ENCODE peak calls at places on chromosomes 16 and 17, in nine cellular contexts. J is Ammon's horn; T is stimulated activated naive CD8-positive, alpha-beta T cell treated with anti-CD3 and anti-CD28 coated beads, Interleukin-15, Interleukin-2, amounts not matched to agents 100 U/mL and 50 U/mL, for 24 hours; D is cardiac muscle cell; O is DMS 273 treated with DMSO at 0.1 percent for 48 hours; M is lower leg skin; P is naive thymus-derived CD4-positive, alpha-beta T cell; S is NCI-H2081; C is A549. U is an unnamed sample.

GRCh38 chr16:2795714-2796143 is 2.5 kb upstream of the PRSS41 start:
- DNase-seq in J (no peak), T (no peak), D (no peak), O (no peak), M (no peak), P (no peak), S (no peak), C (no peak), U (no peak)

GRCh38 chr16:58152246-58152868 is 23.2 kb upstream of the CFAP20 start:
- DNase-seq in J (no peak), T (no peak), D (no peak), O (no peak), M (no peak), P (no peak), S (no peak), C (no peak), U (no peak)

GRCh38 chr17:72795941-72796340 is 296.5 kb downstream of the SLC39A11 start:
- DNase-seq in J (no peak), T (no peak), D (no peak), O (no peak), M (no peak), P (no peak), S (no peak), C (no peak), U (no peak)

GRCh38 chr17:3681565-3681964 is 13.0 kb downstream of the EMC6 start:
- DNase-seq in J (no peak), T (no peak), D (no peak), O (no peak), M (no peak), P (no peak), S (no peak), C (no peak), U (no peak)

GRCh38 chr16:69861276-69862030 is 89.7 kb upstream of the CLEC18A start:
- DNase-seq in J (peak; percentile 40), T (no peak), D (peak; percentile 81), O (no peak), M (peak; percentile 36), P (no peak), S (peak; percentile 4), C (no peak), U (peak; percentile 81)

GRCh38 chr16:88681084-88681680 is 5.1 kb downstream of the SNAI3 start:
- DNase-seq in J (no peak), T (peak; percentile 66), D (no peak), O (no peak), M (no peak), P (no peak), S (no peak), C (peak; percentile 62), U (no peak)

GRCh38 chr17:1398900-1399299 is 1.1 kb downstream of the YWHAE start:
- DNase-seq in J (no peak), T (peak; percentile 31), D (peak; percentile 40), O (no peak), M (peak; percentile 19), P (no peak), S (no peak), C (peak; percentile 37), U (no peak)

GRCh38 chr17:13601776-13602551 is at the start of gene HS3ST3A1:
- DNase-seq in J (no peak), T (peak; percentile 28), D (peak; percentile 90), O (no peak), M (no peak), P (no peak), S (no peak), C (no peak), U (peak; percentile 48)

GRCh38 chr17:81337449-81337848 is 42.3 kb upstream of the SLC38A10 start:
- DNase-seq in J (no peak), T (no peak), D (no peak), O (no peak), M (no peak), P (no peak), S (no peak), C (peak; percentile 47), U (peak; percentile 76)

GRCh38 chr16:64089697-64090096 is 1032.2 kb downstream of the CDH11 start:
- DNase-seq in J (peak; percentile 31), T (no peak), D (peak; percentile 40), O (peak; percentile 8), M (no peak), P (no peak), S (peak; percentile 11), C (peak; percentile 11), U (no peak)

GRCh38 chr16:25709182-25709581 is 17.4 kb downstream of the HS3ST4 start:
- DNase-seq in J (no peak), T (no peak), D (no peak), O (no peak), M (no peak), P (no peak), S (no peak), C (no peak), U (no peak)